ENCODE peak calls at places on chromosomes 16 and 17, in eight cellular contexts. Y is spleen; G is stimulated activated CD4-positive, alpha-beta T cell treated with anti-CD3 and anti-CD28 coated beads, Interleukin-4, amount 100 ng/mL, for 1 hour; R is left ventricle myocardium inferior; O is T-helper 22 cell; L is NCI-H510A; N is aorta; H is activated CD8-positive, alpha-beta memory T cell treated with anti-CD3 and anti-CD28 coated beads for 4 hours. D is an unnamed sample.

GRCh38 chr17:72071330-72071729 is 49.5 kb upstream of the SOX9 start:
- DNase-seq in Y (no peak), G (no peak), R (no peak), O (no peak), L (no peak), N (no peak), H (no peak), D (no peak)

GRCh38 chr17:82930924-82931695 is 91.3 kb upstream of the ZNF750 start:
- DNase-seq in Y (peak; percentile 68), G (no peak), R (peak; percentile 5), O (no peak), L (no peak), N (peak; percentile 26), H (no peak), D (peak; percentile 72)

GRCh38 chr16:88009566-88010342 is 58.5 kb downstream of the BANP start:
- DNase-seq in Y (no peak), G (no peak), R (no peak), O (no peak), L (no peak), N (no peak), H (no peak), D (no peak)

GRCh38 chr16:77064037-77064436 is 127.0 kb upstream of the MON1B start:
- DNase-seq in Y (no peak), G (no peak), R (no peak), O (no peak), L (no peak), N (no peak), H (no peak), D (no peak)

GRCh38 chr17:14813649-14814048 is 451.5 kb downstream of the PMP22 start:
- DNase-seq in Y (peak; percentile 84), G (peak; percentile 2), R (no peak), O (no peak), L (no peak), N (peak; percentile 55), H (no peak), D (no peak)

GRCh38 chr16:72877374-72878028 is 170.4 kb downstream of the ZFHX3 start:
- DNase-seq in Y (no peak), G (no peak), R (no peak), O (no peak), L (no peak), N (no peak), H (no peak), D (no peak)

GRCh38 chr17:42272162-42272561 is 4.0 kb downstream of the STAT5B start:
- DNase-seq in Y (no peak), G (no peak), R (no peak), O (no peak), L (no peak), N (no peak), H (no peak), D (no peak)

GRCh38 chr17:71482625-71483024 is 638.2 kb upstream of the SOX9 start:
- DNase-seq in Y (no peak), G (no peak), R (no peak), O (no peak), L (no peak), N (no peak), H (no peak), D (no peak)

GRCh38 chr16:50193594-50193993 is 40.5 kb downstream of the TENT4B start:
- DNase-seq in Y (no peak), G (no peak), R (no peak), O (no peak), L (no peak), N (no peak), H (no peak), D (no peak)

GRCh38 chr16:20314575-20314974 is 12.7 kb downstream of the GP2 start:
- DNase-seq in Y (no peak), G (no peak), R (no peak), O (no peak), L (no peak), N (no peak), H (no peak), D (no peak)

GRCh38 chr16:89811321-89811720 is 5.1 kb downstream of the FANCA start:
- DNase-seq in Y (no peak), G (no peak), R (no peak), O (no peak), L (peak; percentile 35), N (no peak), H (no peak), D (no peak)

GRCh38 chr17:57210224-57210553 is 46.1 kb upstream of the MSI2 start:
- DNase-seq in Y (no peak), G (no peak), R (no peak), O (no peak), L (no peak), N (no peak), H (no peak), D (no peak)

GRCh38 chr16:85460983-85461813 is 151.9 kb upstream of the GSE1 start:
- DNase-seq in Y (no peak), G (no peak), R (no peak), O (no peak), L (no peak), N (no peak), H (no peak), D (no peak)

GRCh38 chr17:74249966-74250365 is 24.1 kb upstream of the DNAI2 start:
- DNase-seq in Y (no peak), G (no peak), R (no peak), O (no peak), L (no peak), N (no peak), H (no peak), D (no peak)

GRCh38 chr16:52035406-52035805 is 511.5 kb downstream of the TOX3 start:
- DNase-seq in Y (no peak), G (no peak), R (no peak), O (no peak), L (no peak), N (no peak), H (no peak), D (no peak)

GRCh38 chr17:17032131-17032692 is 10.0 kb upstream of the MPRIP start:
- DNase-seq in Y (peak; percentile 83), G (no peak), R (peak; percentile 57), O (no peak), L (no peak), N (peak; percentile 85), H (no peak), D (peak; percentile 38)

GRCh38 chr16:17211797-17212196 is 259.0 kb downstream of the XYLT1 start:
- DNase-seq in Y (no peak), G (peak; percentile 8), R (no peak), O (no peak), L (no peak), N (no peak), H (no peak), D (no peak)

GRCh38 chr16:89358030-89359005 is 132.0 kb downstream of the ANKRD11 start:
- DNase-seq in Y (peak; percentile 86), G (no peak), R (no peak), O (peak; percentile 55), L (no peak), N (peak; percentile 59), H (no peak), D (no peak)

GRCh38 chr16:81894592-81894991 is 115.5 kb downstream of the PLCG2 start:
- DNase-seq in Y (no peak), G (no peak), R (no peak), O (no peak), L (no peak), N (no peak), H (no peak), D (no peak)

GRCh38 chr17:75036643-75037268 is 10.0 kb downstream of the ATP5PD start:
- DNase-seq in Y (peak; percentile 91), G (peak; percentile 73), R (peak; percentile 89), O (peak; percentile 92), L (peak; percentile 52), N (peak; percentile 93), H (peak; percentile 67), D (no peak)

GRCh38 chr16:88057656-88058055 is 106.4 kb downstream of the BANP start:
- DNase-seq in Y (peak; percentile 64), G (no peak), R (peak; percentile 10), O (no peak), L (no peak), N (no peak), H (no peak), D (no peak)

GRCh38 chr16:58284488-58284887 is 10.3 kb downstream of the PRSS54 start:
- DNase-seq in Y (no peak), G (no peak), R (no peak), O (no peak), L (no peak), N (no peak), H (no peak), D (no peak)

GRCh38 chr16:27642753-27643152 is 92.8 kb downstream of the KATNIP start:
- DNase-seq in Y (no peak), G (no peak), R (no peak), O (no peak), L (no peak), N (no peak), H (no peak), D (no peak)

GRCh38 chr16:24753437-24753836 is 24.0 kb downstream of the TNRC6A start:
- DNase-seq in Y (no peak), G (peak; percentile 8), R (no peak), O (no peak), L (no peak), N (no peak), H (peak; percentile 2), D (no peak)

GRCh38 chr16:30786936-30787612 is at the start of gene ZNF629:
- DNase-seq in Y (no peak), G (peak; percentile 44), R (peak; percentile 73), O (no peak), L (peak; percentile 79), N (peak; percentile 81), H (no peak), D (no peak)

GRCh38 chr17:5555254-5555653 is 29.1 kb downstream of the NLRP1 start:
- DNase-seq in Y (no peak), G (no peak), R (no peak), O (no peak), L (no peak), N (no peak), H (no peak), D (no peak)

GRCh38 chr16:87259431-87259830 is 57.8 kb downstream of the C16orf95 start:
- DNase-seq in Y (no peak), G (no peak), R (no peak), O (no peak), L (no peak), N (no peak), H (no peak), D (no peak)

GRCh38 chr17:12407495-12407894 is 258.2 kb upstream of the MYOCD start:
- DNase-seq in Y (no peak), G (no peak), R (no peak), O (no peak), L (no peak), N (no peak), H (no peak), D (no peak)

GRCh38 chr17:18182190-18182977 is 1.2 kb upstream of the ALKBH5 start:
- DNase-seq in Y (no peak), G (no peak), R (peak; percentile 49), O (no peak), L (no peak), N (peak; percentile 70), H (no peak), D (no peak)

GRCh38 chr17:81399481-81400153 is 4.4 kb downstream of the BAHCC1 start:
- DNase-seq in Y (no peak), G (no peak), R (peak; percentile 38), O (no peak), L (no peak), N (no peak), H (no peak), D (no peak)

GRCh38 chr16:89357055-89357454 is 133.3 kb downstream of the ANKRD11 start:
- DNase-seq in Y (no peak), G (peak; percentile 77), R (no peak), O (no peak), L (peak; percentile 19), N (peak; percentile 43), H (peak; percentile 47), D (no peak)

GRCh38 chr17:37176683-37177082 is 199.1 kb upstream of the C17orf78 start:
- DNase-seq in Y (no peak), G (no peak), R (no peak), O (no peak), L (no peak), N (no peak), H (no peak), D (no peak)

GRCh38 chr17:58786586-58787295 is 31.1 kb downstream of the PPM1E start:
- DNase-seq in Y (no peak), G (no peak), R (no peak), O (no peak), L (no peak), N (no peak), H (no peak), D (no peak)